ENCODE peak calls at places on chromosomes 3 and 15, in five cellular contexts. A, Y, H, T and S are unnamed samples.

GRCh38 chr3:194369522-194370279 is at the start of gene LRRC15:
- DNase-seq in H (no peak), A (no peak), T (peak), Y (peak), S (peak)

GRCh38 chr3:136819784-136820640 is 1.1 kb downstream of the SLC35G2 start:
- DNase-seq in Y (peak), T (peak), A (peak), H (peak), S (peak)

GRCh38 chr15:98444067-98444600 is 204.2 kb upstream of the IGF1R start:
- DNase-seq in T (no peak), A (no peak), Y (no peak), H (no peak), S (no peak)

GRCh38 chr15:81747477-81747876 is 298.3 kb downstream of the MEX3B start:
- DNase-seq in Y (no peak), H (no peak), A (peak), T (no peak), S (no peak)

GRCh38 chr15:64807051-64807749 is 18.2 kb downstream of the PIF1 start:
- DNase-seq in H (no peak), T (no peak), Y (no peak), A (no peak), S (no peak)

GRCh38 chr3:139318431-139318816 is 25.4 kb upstream of the MRPS22 start:
- DNase-seq in A (peak), T (no peak), H (no peak), Y (no peak), S (peak)

GRCh38 chr15:80777137-80777536 is 2.0 kb upstream of the CEMIP start:
- DNase-seq in T (peak), H (peak), A (no peak), Y (peak), S (peak)

GRCh38 chr3:39327053-39327745 is 2.3 kb upstream of the CCR8 start:
- DNase-seq in T (no peak), Y (no peak), A (no peak), H (no peak), S (no peak)

GRCh38 chr3:157624801-157625200 is 121.6 kb upstream of the VEPH1 start:
- DNase-seq in T (no peak), H (no peak), A (no peak), Y (no peak), S (peak)

GRCh38 chr3:118075873-118076272 is 958.8 kb downstream of the IGSF11 start:
- DNase-seq in T (no peak), Y (no peak), A (peak), H (peak), S (no peak)